ENCODE peak calls at places on chromosomes 2 and 18, in ten cellular contexts. B is RKO; R is AG04450; H is NCI-H1105 treated with DMSO at 0.1 percent for 48 hours; D is endothelial cell; C is activated CD4-positive, alpha-beta T cell treated with anti-CD3 and anti-CD28 coated beads, Interleukin-2, amount 50 U/mL, for 1 hour; I is fibroblast of lung; Y is GM23338; V is left cardiac atrium; N is SW 1271. U is an unnamed sample.

GRCh38 chr2:205274801-205275200 is 407.5 kb upstream of the NRP2 start:
- DNase-seq in B (no peak), R (no peak), H (no peak), D (no peak), C (no peak), I (no peak), Y (no peak), V (no peak), N (no peak), U (no peak)

GRCh38 chr2:175640655-175641054 is 361.4 kb downstream of the LNPK start:
- DNase-seq in B (no peak), R (no peak), H (no peak), D (no peak), C (no peak), I (no peak), Y (no peak), V (no peak), N (no peak), U (no peak)

GRCh38 chr2:60629263-60629662 is 75.8 kb upstream of the BCL11A start:
- DNase-seq in B (no peak), R (no peak), H (no peak), D (no peak), C (no peak), I (no peak), Y (no peak), V (no peak), N (no peak), U (no peak)

GRCh38 chr2:197675711-197676188 is 363 bp upstream of the RFTN2 start:
- DNase-seq in B (no peak), R (peak; percentile 16), H (no peak), D (peak; percentile 34), C (no peak), I (peak; percentile 88), Y (peak; percentile 60), V (peak; percentile 26), N (no peak), U (no peak)

GRCh38 chr18:79459946-79460345 is 64.2 kb downstream of the NFATC1 start:
- DNase-seq in B (no peak), R (no peak), H (no peak), D (no peak), C (no peak), I (no peak), Y (no peak), V (no peak), N (no peak), U (no peak)

GRCh38 chr2:133892352-133892913 is 324.2 kb upstream of the NCKAP5 start:
- DNase-seq in B (no peak), R (no peak), H (no peak), D (no peak), C (no peak), I (no peak), Y (no peak), V (no peak), N (no peak), U (no peak)

GRCh38 chr2:45993476-45993991 is 303.7 kb upstream of the EPAS1 start:
- DNase-seq in B (peak; percentile 70), R (peak; percentile 78), H (peak; percentile 56), D (peak; percentile 73), C (peak; percentile 39), I (peak; percentile 92), Y (peak; percentile 94), V (peak; percentile 60), N (peak; percentile 57), U (peak; percentile 45)

GRCh38 chr2:191385416-191386160 is 140.4 kb downstream of the MYO1B start:
- DNase-seq in B (peak; percentile 48), R (no peak), H (no peak), D (no peak), C (no peak), I (no peak), Y (no peak), V (no peak), N (no peak), U (no peak)

GRCh38 chr2:21033237-21034155 is 10.4 kb downstream of the APOB start:
- DNase-seq in B (no peak), R (no peak), H (no peak), D (no peak), C (no peak), I (no peak), Y (no peak), V (no peak), N (no peak), U (no peak)

U was measured in activated T-cell treated with anti-CD3 and anti-CD28 coated beads, Interleukin-2, amount 50 U/mL, for 4 hours.